ENCODE peak calls at places on chromosomes 13 and 19, in five cellular contexts. One of them, this sample, is unnamed.
A peak's percentile ranks its signal among the peaks of the same experiment; 100 is the strongest.

GRCh38 chr19:19538077-19538764 is at the start of gene CILP2:
- DNase-seq in esophagus squamous epithelium: no peak
- DNase-seq in uterus: no peak
- DNase-seq in PC-3: peak; percentile 28
- DNase-seq in suprapubic skin: no peak
- DNase-seq in this sample: no peak

GRCh38 chr13:31675521-31675953 is 63.8 kb upstream of the RXFP2 start:
- DNase-seq in esophagus squamous epithelium: no peak
- DNase-seq in uterus: no peak
- DNase-seq in suprapubic skin: no peak
- DNase-seq in PC-3: no peak
- DNase-seq in this sample: no peak

GRCh38 chr13:91351980-91352379 is 4.5 kb downstream of the MIR17HG start:
- DNase-seq in suprapubic skin: no peak
- DNase-seq in PC-3: no peak
- DNase-seq in uterus: no peak
- DNase-seq in esophagus squamous epithelium: no peak
- DNase-seq in this sample: no peak

GRCh38 chr13:106685142-106685541 is 117.2 kb upstream of the ARGLU1 start:
- DNase-seq in suprapubic skin: no peak
- DNase-seq in uterus: no peak
- DNase-seq in PC-3: no peak
- DNase-seq in esophagus squamous epithelium: no peak
- DNase-seq in this sample: no peak

GRCh38 chr19:55486971-55487883 is 1.0 kb upstream of the SSC5D start:
- DNase-seq in PC-3: peak; percentile 81
- DNase-seq in suprapubic skin: peak; percentile 81
- DNase-seq in esophagus squamous epithelium: no peak
- DNase-seq in uterus: peak; percentile 93
- DNase-seq in this sample: peak; percentile 47

GRCh38 chr13:50592412-50593145 is 250.9 kb downstream of the DLEU7 start:
- DNase-seq in PC-3: peak; percentile 66
- DNase-seq in suprapubic skin: no peak
- DNase-seq in uterus: no peak
- DNase-seq in esophagus squamous epithelium: no peak
- DNase-seq in this sample: no peak

GRCh38 chr19:37966211-37967072 is 59.4 kb downstream of the SIPA1L3 start:
- DNase-seq in uterus: no peak
- DNase-seq in suprapubic skin: peak; percentile 52
- DNase-seq in esophagus squamous epithelium: no peak
- DNase-seq in PC-3: no peak
- DNase-seq in this sample: no peak

GRCh38 chr13:30002577-30002976 is 152.2 kb upstream of the UBL3 start:
- DNase-seq in PC-3: peak; percentile 76
- DNase-seq in uterus: no peak
- DNase-seq in suprapubic skin: no peak
- DNase-seq in esophagus squamous epithelium: no peak
- DNase-seq in this sample: no peak

GRCh38 chr13:59706101-59706976 is 457.4 kb downstream of the DIAPH3 start:
- DNase-seq in suprapubic skin: no peak
- DNase-seq in uterus: no peak
- DNase-seq in esophagus squamous epithelium: no peak
- DNase-seq in PC-3: no peak
- DNase-seq in this sample: no peak

DNA sequence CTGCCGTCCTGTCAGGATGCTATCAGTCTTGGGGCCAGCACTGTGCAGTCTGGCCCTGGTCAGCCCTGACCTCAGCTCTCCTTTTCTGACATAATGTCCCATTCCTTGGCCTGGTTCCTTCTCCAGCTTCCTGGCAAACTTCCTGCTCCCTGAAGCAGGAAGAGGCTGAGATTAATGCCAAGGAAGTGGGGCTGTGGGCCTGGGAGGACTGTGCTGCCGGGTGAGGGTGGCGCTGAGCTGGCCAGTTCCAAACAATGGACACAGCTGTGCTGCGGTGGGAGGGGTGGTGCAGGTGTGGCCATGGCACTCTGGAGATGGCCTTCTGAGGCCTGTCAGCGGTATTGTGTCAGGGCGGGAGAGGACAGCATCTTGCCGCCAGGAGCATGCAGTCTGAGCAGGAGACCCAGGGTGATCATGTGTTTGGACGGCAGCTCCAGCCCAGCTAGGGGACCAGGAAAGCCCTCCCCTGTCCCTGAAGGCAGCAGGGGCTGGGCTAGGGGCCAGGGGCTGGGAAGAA is 30.9 kb downstream of the TUBA3C start:
- DNase-seq in suprapubic skin: peak; percentile 50
- DNase-seq in PC-3: no peak
- DNase-seq in uterus: no peak
- DNase-seq in esophagus squamous epithelium: no peak
- DNase-seq in this sample: no peak
- H3K27me3 ChIP-seq in suprapubic skin: no peaks in the 10 kb centered on the region
- H3K27me3 ChIP-seq in PC-3: no peaks in the 10 kb centered on the region
- H3K27me3 ChIP-seq in uterus: no peaks in the 10 kb centered on the region
- H3K27me3 ChIP-seq in esophagus squamous epithelium: no peaks in the 10 kb centered on the region
- H3K27me3 ChIP-seq in this sample: no peaks in the 10 kb centered on the region

DNA sequence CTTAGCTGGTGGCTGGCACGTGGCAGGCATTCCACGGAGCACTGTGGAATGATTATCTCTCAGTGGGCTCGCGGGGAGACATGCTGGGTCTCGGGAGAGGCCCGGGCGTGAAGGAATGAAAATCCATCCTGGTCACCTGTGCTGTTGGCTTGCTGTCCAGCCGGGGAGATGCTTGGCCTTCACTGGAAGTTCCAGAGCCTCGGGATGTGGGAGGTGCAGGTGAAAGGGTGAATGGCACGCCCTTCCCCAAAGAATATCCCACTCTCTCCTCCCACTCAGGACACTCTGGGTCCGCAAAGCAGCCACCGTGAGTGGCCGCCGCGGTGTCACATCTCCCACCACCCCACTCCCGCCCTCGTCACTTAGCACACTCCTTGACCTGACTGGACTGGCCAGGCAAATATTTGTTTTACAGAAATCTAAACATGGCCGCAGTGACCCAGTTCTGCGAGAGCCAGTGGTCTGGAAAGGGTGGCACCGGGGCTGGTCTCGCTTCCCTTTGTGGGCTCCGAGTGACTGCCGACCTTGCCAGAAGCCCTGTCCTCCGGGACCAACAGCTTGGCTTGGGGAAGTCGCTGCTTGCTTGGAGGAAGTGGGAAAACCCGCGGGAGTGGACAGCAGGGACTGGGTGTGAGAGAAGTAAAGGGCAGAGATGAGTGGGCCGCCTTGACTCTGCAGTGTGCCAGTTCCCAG is 8.0 kb downstream of the DPP9 start:
- DNase-seq in uterus: no peak
- DNase-seq in suprapubic skin: no peak
- DNase-seq in PC-3: no peak
- DNase-seq in esophagus squamous epithelium: no peak
- DNase-seq in this sample: peak; percentile 44
- H3K4me1 ChIP-seq in uterus: no peaks in the 10 kb centered on the region
- H3K4me1 ChIP-seq in suprapubic skin: peaks cover 46% of the 10 kb centered on the region
- H3K4me1 ChIP-seq in PC-3: peaks cover 56% of the 10 kb centered on the region
- H3K4me1 ChIP-seq in esophagus squamous epithelium: peaks cover 50% of the 10 kb centered on the region
- H3K4me1 ChIP-seq in this sample: peaks cover 44% of the 10 kb centered on the region

GRCh38 chr19:39532233-39533002 is at the start of gene EID2B:
- DNase-seq in esophagus squamous epithelium: peak; percentile 61
- DNase-seq in PC-3: peak; percentile 95
- DNase-seq in uterus: peak; percentile 95
- DNase-seq in suprapubic skin: peak; percentile 97
- DNase-seq in this sample: peak; percentile 91

GRCh38 chr19:39533791-39534190 is 1.1 kb upstream of the EID2B start:
- DNase-seq in suprapubic skin: peak; percentile 10
- DNase-seq in PC-3: no peak
- DNase-seq in uterus: no peak
- DNase-seq in esophagus squamous epithelium: no peak
- DNase-seq in this sample: no peak

GRCh38 chr19:39531834-39532232 is 819 bp downstream of the EID2B start:
- DNase-seq in uterus: no peak
- DNase-seq in PC-3: no peak
- DNase-seq in suprapubic skin: peak; percentile 49
- DNase-seq in esophagus squamous epithelium: no peak
- DNase-seq in this sample: no peak

GRCh38 chr19:39533003-39533512 is 406 bp upstream of the EID2B start:
- DNase-seq in esophagus squamous epithelium: no peak
- DNase-seq in suprapubic skin: no peak
- DNase-seq in PC-3: no peak
- DNase-seq in uterus: no peak
- DNase-seq in this sample: no peak
- TF ChIP-seq CTCF in esophagus squamous epithelium: no peak
- TF ChIP-seq CTCF in suprapubic skin: no peak
- TF ChIP-seq CTCF in PC-3: no peak
- TF ChIP-seq CTCF in uterus: no peak
- TF ChIP-seq CTCF in this sample: peak; percentile 5

GRCh38 chr19:1471514-1472107 is 7.4 kb downstream of the C19orf25 start:
- DNase-seq in PC-3: peak; percentile 31
- DNase-seq in suprapubic skin: no peak
- DNase-seq in esophagus squamous epithelium: no peak
- DNase-seq in uterus: no peak
- DNase-seq in this sample: no peak

GRCh38 chr19:1468274-1469199 is 10.5 kb downstream of the C19orf25 start:
- DNase-seq in PC-3: peak; percentile 32
- DNase-seq in uterus: no peak
- DNase-seq in suprapubic skin: no peak
- DNase-seq in esophagus squamous epithelium: no peak
- DNase-seq in this sample: no peak

GRCh38 chr19:1469200-1469935 is 9.6 kb downstream of the C19orf25 start:
- DNase-seq in PC-3: peak; percentile 45
- DNase-seq in esophagus squamous epithelium: no peak
- DNase-seq in uterus: no peak
- DNase-seq in suprapubic skin: no peak
- DNase-seq in this sample: no peak

GRCh38 chr19:1470864-1471513 is 8.0 kb downstream of the C19orf25 start:
- DNase-seq in suprapubic skin: no peak
- DNase-seq in uterus: no peak
- DNase-seq in esophagus squamous epithelium: no peak
- DNase-seq in PC-3: peak; percentile 54
- DNase-seq in this sample: no peak

GRCh38 chr19:1469936-1470863 is 8.8 kb downstream of the C19orf25 start:
- DNase-seq in esophagus squamous epithelium: no peak
- DNase-seq in suprapubic skin: no peak
- DNase-seq in uterus: no peak
- DNase-seq in PC-3: peak; percentile 61
- DNase-seq in this sample: no peak
- H3K27me3 ChIP-seq in esophagus squamous epithelium: peaks cover 99% of the 10 kb centered on the region
- H3K27me3 ChIP-seq in suprapubic skin: peaks cover 89% of the 10 kb centered on the region
- H3K27me3 ChIP-seq in uterus: peaks cover 32% of the 10 kb centered on the region
- H3K27me3 ChIP-seq in PC-3: no peaks in the 10 kb centered on the region
- H3K27me3 ChIP-seq in this sample: peaks cover 72% of the 10 kb centered on the region

DNA sequence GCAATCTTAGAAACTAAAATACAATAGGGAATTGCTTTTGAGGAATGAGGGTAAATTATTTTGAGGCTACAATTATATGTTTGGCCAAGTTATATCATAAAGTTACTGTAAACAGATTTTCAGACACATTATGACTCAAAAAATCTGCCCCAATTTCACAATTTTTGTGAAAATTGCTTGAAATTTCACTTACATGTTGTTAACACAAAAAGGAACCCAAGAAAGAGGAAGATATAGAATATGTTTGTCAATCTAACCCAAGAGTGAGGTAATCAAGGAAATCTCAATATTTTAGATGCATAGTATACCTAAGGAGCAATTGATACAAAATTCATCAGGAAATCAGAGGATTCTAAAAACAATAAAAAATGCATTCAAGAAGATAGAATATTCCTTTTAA is 73.9 kb upstream of the FNDC3A start:
- DNase-seq in PC-3: no peak
- DNase-seq in uterus: no peak
- DNase-seq in esophagus squamous epithelium: no peak
- DNase-seq in suprapubic skin: no peak
- DNase-seq in this sample: no peak
- H3K4me1 ChIP-seq in PC-3: peaks cover 5% of the 10 kb centered on the region
- H3K4me1 ChIP-seq in uterus: no peaks in the 10 kb centered on the region
- H3K4me1 ChIP-seq in esophagus squamous epithelium: no peaks in the 10 kb centered on the region
- H3K4me1 ChIP-seq in suprapubic skin: no peaks in the 10 kb centered on the region
- H3K4me1 ChIP-seq in this sample: no peaks in the 10 kb centered on the region